ENCODE peak calls at places on chromosome 6, in nine cellular contexts. H is T-cell; L is endodermal cell; Z is GOT3; O is stimulated activated naive CD4-positive, alpha-beta T cell treated with Interleukin-2 at 50 U/mL for 16 hours; E is neural crest cell; F is T-helper 2 cell; B is hippocampal formation; D is stomach. W is an unnamed sample.

GRCh38 chr6:169587992-169588391 is 113.8 kb downstream of the WDR27 start:
- DNase-seq in H (no peak), L (no peak), Z (no peak), O (no peak), E (no peak), F (no peak), B (no peak), D (no peak), W (no peak)

GRCh38 chr6:132063738-132064137 is 112.6 kb upstream of the CCN2 start:
- DNase-seq in H (no peak), L (no peak), Z (no peak), O (no peak), E (no peak), F (no peak), B (no peak), D (no peak), W (no peak)

GRCh38 chr6:81480139-81480538 is 272.3 kb downstream of the TENT5A start:
- DNase-seq in H (no peak), L (no peak), Z (no peak), O (no peak), E (no peak), F (no peak), B (no peak), D (no peak), W (no peak)

GRCh38 chr6:170093276-170093657 is 197.6 kb downstream of the DLL1 start:
- DNase-seq in H (no peak), L (peak), Z (no peak), O (no peak), E (no peak), F (no peak), B (no peak), D (peak), W (no peak)

GRCh38 chr6:47153066-47153755 is 111.1 kb upstream of the ADGRF1 start:
- DNase-seq in H (no peak), L (peak), Z (no peak), O (no peak), E (no peak), F (no peak), B (no peak), D (no peak), W (no peak)

GRCh38 chr6:16409531-16410441 is 171.4 kb downstream of the GMPR start:
- DNase-seq in H (peak), L (peak), Z (peak), O (peak), E (peak), F (peak), B (peak), D (peak), W (peak)

GRCh38 chr6:22838346-22838745 is 269.0 kb downstream of the HDGFL1 start:
- DNase-seq in H (no peak), L (no peak), Z (no peak), O (no peak), E (no peak), F (no peak), B (no peak), D (no peak), W (no peak)

GRCh38 chr6:43490523-43490939 is 13.2 kb downstream of the TJAP1 start:
- DNase-seq in H (no peak), L (no peak), Z (no peak), O (no peak), E (no peak), F (no peak), B (no peak), D (no peak), W (no peak)

GRCh38 chr6:169098136-169098535 is 155.5 kb downstream of the THBS2 start:
- DNase-seq in H (no peak), L (no peak), Z (no peak), O (no peak), E (no peak), F (no peak), B (no peak), D (no peak), W (no peak)

GRCh38 chr6:79813854-79814477 is 133.4 kb downstream of the ELOVL4 start:
- DNase-seq in H (peak), L (peak), Z (peak), O (peak), E (peak), F (no peak), B (peak), D (peak), W (peak)

GRCh38 chr6:93139408-93140081 is 279.8 kb downstream of the EPHA7 start:
- DNase-seq in H (no peak), L (no peak), Z (no peak), O (no peak), E (no peak), F (no peak), B (no peak), D (no peak), W (no peak)

GRCh38 chr6:28433119-28433518 is 10.2 kb downstream of the ZSCAN23 start:
- DNase-seq in H (no peak), L (no peak), Z (no peak), O (no peak), E (no peak), F (no peak), B (no peak), D (no peak), W (no peak)

GRCh38 chr6:13354331-13355042 is 26.1 kb upstream of the TBC1D7 start:
- DNase-seq in H (no peak), L (no peak), Z (no peak), O (no peak), E (no peak), F (no peak), B (no peak), D (no peak), W (no peak)